ENCODE peak calls at places on chromosomes 11 and 22, in nine cellular contexts. H is astrocyte of the spinal cord, B is mucosa of descending colon, F is kidney, C is brain microvascular endothelial cell, D is upper lobe of right lung, G is lung, Y is HFF-Myc, J is psoas muscle. E is an unnamed sample.

GRCh38 chr22:40401532-40401931 is 31.1 kb downstream of the SGSM3 start:
- DNase-seq in H (no peak), B (no peak), F (no peak), C (no peak), D (no peak), G (no peak), Y (no peak), J (no peak), E (peak)

GRCh38 chr22:22591348-22592299 is 32.6 kb upstream of the PRAME start:
- DNase-seq in H (no peak), B (no peak), F (no peak), C (no peak), D (no peak), G (no peak), Y (no peak), J (no peak), E (no peak)

GRCh38 chr11:70670684-70671034 is 272.3 kb downstream of the CTTN start:
- DNase-seq in H (no peak), B (no peak), F (no peak), C (no peak), D (no peak), G (no peak), Y (no peak), J (no peak), E (no peak)

GRCh38 chr11:73388241-73389133 is 12.3 kb downstream of the RELT start:
- DNase-seq in H (no peak), B (no peak), F (peak), C (no peak), D (no peak), G (peak), Y (no peak), J (peak), E (no peak)

GRCh38 chr11:46719048-46719542 is at the start of gene F2:
- DNase-seq in H (no peak), B (no peak), F (no peak), C (no peak), D (no peak), G (no peak), Y (no peak), J (no peak), E (no peak)

GRCh38 chr11:43579171-43579918 is 101.2 kb upstream of the HSD17B12 start:
- DNase-seq in H (peak), B (no peak), F (peak), C (no peak), D (no peak), G (no peak), Y (no peak), J (no peak), E (no peak)

GRCh38 chr11:106077609-106078517 is at the start of gene AASDHPPT:
- DNase-seq in H (peak), B (no peak), F (no peak), C (peak), D (no peak), G (no peak), Y (no peak), J (no peak), E (no peak)

GRCh38 chr11:112999518-112999917 is 38.3 kb downstream of the NCAM1 start:
- DNase-seq in H (no peak), B (no peak), F (no peak), C (no peak), D (no peak), G (no peak), Y (no peak), J (no peak), E (no peak)

GRCh38 chr11:130124096-130124495 is 35.5 kb upstream of the ST14 start:
- DNase-seq in H (peak), B (no peak), F (peak), C (peak), D (peak), G (peak), Y (peak), J (peak), E (no peak)

GRCh38 chr22:38415561-38416321 is 39.3 kb downstream of the KCNJ4 start:
- DNase-seq in H (no peak), B (peak), F (peak), C (no peak), D (peak), G (no peak), Y (no peak), J (no peak), E (no peak)

DNA sequence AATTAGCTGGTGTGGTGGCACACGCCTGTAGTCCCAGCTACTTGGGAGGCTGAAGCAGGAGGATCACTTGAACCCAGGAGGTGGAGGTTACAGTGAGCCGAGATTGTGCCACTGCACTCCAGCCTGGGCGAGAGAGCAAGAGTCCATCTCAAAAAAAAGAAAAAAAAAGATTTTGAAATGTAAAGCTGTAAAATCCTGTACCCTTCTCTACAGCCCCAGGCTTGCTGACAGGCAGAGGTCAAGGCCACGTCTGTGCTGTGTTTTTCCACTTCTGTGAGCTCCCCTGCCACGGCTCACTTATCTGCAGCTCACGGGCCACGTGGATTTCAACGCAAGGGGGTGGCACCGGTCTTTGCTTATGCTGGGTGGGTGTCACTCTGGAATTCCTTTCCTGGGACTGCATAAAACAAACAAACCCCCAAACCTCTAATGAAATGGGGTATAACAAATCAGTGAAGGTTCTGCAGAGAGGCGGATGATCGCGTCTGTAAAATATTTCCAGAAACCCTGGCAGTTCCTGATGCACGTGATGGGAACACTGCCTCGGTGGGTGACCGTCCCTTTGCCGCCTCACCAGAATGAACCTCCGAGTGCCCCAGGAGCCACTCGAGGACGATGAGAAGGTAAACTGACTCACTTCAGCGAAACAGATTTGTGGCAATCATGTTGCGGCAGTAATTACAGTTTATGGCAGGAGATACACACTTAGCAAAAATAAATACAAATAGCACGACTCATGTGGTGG is 44.0 kb upstream of the ATXN10 start:
- DNase-seq in H (no peak), B (no peak), F (no peak), C (no peak), D (peak), G (no peak), Y (no peak), J (no peak), E (no peak)
- TF ChIP-seq CTCF in H (no peak), B (no peak), F (no peak), C (no peak), D (no peak), G (no peak), Y (no peak), J (no peak), E (no peak)

GRCh38 chr11:111936045-111936400 is 1.1 kb upstream of the DIXDC1 start:
- DNase-seq in H (peak), B (no peak), F (no peak), C (no peak), D (no peak), G (no peak), Y (no peak), J (no peak), E (no peak)
- H3K4me3 ChIP-seq in H (peak), B (no peak), F (no peak), C (no peak), D (peak), G (no peak), Y (peak), J (peak), E (no peak)

GRCh38 chr11:64358536-64358906 is 441 bp upstream of the RPS6KA4 start:
- DNase-seq in H (no peak), B (no peak), F (peak), C (no peak), D (no peak), G (no peak), Y (no peak), J (no peak), E (no peak)

GRCh38 chr11:64355078-64355940 is 3.7 kb upstream of the RPS6KA4 start:
- DNase-seq in H (peak), B (peak), F (peak), C (peak), D (peak), G (peak), Y (peak), J (peak), E (peak)

GRCh38 chr11:64357446-64357845 is 1.5 kb upstream of the RPS6KA4 start:
- DNase-seq in H (no peak), B (peak), F (no peak), C (no peak), D (no peak), G (no peak), Y (no peak), J (no peak), E (no peak)

GRCh38 chr11:64357904-64358535 is 942 bp upstream of the RPS6KA4 start:
- DNase-seq in H (no peak), B (peak), F (peak), C (no peak), D (no peak), G (no peak), Y (no peak), J (no peak), E (peak)

DNA sequence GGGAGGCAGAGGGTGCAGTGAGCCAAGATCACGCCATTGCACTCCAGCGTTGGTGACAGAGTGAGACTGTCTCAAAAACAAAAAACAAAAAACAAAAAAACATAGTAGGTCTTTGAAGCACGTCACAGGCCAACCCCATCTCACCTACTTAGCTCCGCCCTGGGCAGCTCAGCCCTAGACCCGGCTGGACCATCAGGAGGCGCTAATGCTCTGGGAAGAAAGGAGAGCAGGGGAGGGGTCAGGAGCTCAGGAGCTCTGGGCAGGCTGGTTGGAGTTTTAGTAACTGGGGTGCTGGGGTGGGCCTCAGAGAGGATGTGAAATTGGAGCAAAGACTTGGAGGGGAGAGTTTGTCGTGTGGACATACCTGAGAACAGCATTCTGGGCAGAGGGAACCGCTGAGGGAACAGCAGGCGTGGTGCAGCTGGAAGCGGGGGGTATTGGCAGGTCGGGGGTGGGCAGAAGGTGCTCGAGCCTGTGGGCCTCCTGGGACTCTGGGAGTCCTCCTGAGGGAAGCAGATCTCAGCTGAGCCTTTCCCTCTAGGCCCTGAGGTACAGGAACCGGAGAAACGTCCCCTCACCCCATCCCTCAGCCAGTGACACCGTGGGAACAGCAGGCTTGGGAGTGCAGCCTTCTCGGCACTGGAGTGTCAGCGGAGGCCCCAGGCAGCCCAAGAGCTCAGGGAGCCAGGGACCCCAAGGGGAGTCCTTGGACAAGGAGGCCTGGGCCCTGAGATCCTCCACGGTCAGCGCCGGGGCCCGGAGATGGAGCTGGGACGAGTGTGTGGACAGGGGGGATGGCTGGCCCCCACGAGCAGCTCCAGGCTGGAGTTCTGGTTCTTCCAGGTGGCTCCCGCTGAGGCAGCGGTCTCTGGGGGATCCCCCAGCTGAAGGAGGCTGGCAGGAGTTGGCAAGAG is 2.2 kb upstream of the RPS6KA4 start:
- DNase-seq in H (peak), B (peak), F (peak), C (no peak), D (peak), G (no peak), Y (no peak), J (no peak), E (no peak)
- TF ChIP-seq CTCF in H (peak), B (no peak), F (no peak), C (peak), D (peak), G (no peak), Y (peak), J (no peak), E (no peak)

GRCh38 chr22:25212337-25212736 is 7.1 kb upstream of the CRYBB2 start:
- DNase-seq in H (no peak), B (no peak), F (no peak), C (no peak), D (no peak), G (no peak), Y (no peak), J (no peak), E (no peak)

GRCh38 chr22:25208743-25209505 is 9.3 kb downstream of the CRYBB3 start:
- DNase-seq in H (no peak), B (no peak), F (no peak), C (no peak), D (no peak), G (no peak), Y (no peak), J (no peak), E (no peak)

GRCh38 chr22:25213221-25213620 is 6.2 kb upstream of the CRYBB2 start:
- DNase-seq in H (no peak), B (no peak), F (no peak), C (no peak), D (peak), G (no peak), Y (no peak), J (no peak), E (no peak)

GRCh38 chr22:25208328-25208727 is 8.7 kb downstream of the CRYBB3 start:
- DNase-seq in H (no peak), B (no peak), F (no peak), C (no peak), D (no peak), G (no peak), Y (no peak), J (no peak), E (no peak)

DNA sequence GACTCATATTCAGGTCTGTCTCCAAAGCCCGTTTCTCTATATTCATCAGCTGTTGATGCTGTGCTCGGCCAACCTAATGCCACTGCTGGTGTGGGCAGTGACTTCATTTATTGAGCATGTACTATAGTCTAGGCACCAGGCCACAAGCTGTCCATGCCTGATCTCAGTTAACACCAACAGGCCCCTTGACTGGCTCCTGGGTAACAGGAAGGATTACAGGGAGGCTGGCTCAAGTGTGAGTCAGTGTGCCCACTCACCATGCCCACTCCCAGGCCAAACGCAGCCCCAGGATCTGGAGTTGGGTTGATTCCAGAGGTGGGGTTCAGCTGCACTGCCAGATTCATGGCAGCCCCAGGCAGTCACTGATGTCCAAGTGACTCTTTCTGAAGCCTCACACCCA is 8.6 kb upstream of the CRYBB2 start:
- DNase-seq in H (no peak), B (no peak), F (no peak), C (no peak), D (no peak), G (no peak), Y (no peak), J (no peak), E (no peak)
- H3K4me3 ChIP-seq in H (no peak), B (no peak), F (no peak), C (no peak), D (no peak), G (no peak), Y (no peak), J (no peak), E (no peak)

GRCh38 chr11:119018074-119018938 is at the start of the genes RPS25 and TRAPPC4:
- DNase-seq in H (peak), B (peak), F (peak), C (peak), D (peak), G (peak), Y (peak), J (peak), E (peak)
- TF ChIP-seq CTCF in H (no peak), B (no peak), F (no peak), C (no peak), D (no peak), G (no peak), Y (no peak), J (no peak), E (no peak)

DNA sequence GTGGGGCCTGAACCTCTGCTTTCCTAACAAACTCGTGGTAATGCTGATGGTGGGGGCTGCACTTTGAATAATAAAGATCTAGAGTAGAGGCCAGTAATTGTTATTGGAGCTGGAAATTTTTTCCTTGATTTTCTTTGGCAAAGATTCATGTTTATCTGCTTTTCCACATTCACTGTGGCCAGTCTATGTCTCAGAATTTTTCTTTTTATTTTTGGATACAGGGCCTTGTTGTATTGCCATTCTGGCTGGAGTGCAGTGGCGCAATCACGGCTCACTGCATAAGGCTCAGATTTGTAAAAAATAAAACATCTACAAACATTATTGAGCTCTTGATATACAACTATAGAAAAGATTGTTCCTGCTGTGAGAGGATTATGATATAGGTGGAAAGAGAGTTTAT is 1.6 kb downstream of the TMEM135 start:
- DNase-seq in H (peak), B (no peak), F (no peak), C (no peak), D (no peak), G (no peak), Y (no peak), J (no peak), E (no peak)
- H3K4me3 ChIP-seq in H (peak), B (no peak), F (peak), C (peak), D (peak), G (no peak), Y (peak), J (peak), E (no peak)

DNA sequence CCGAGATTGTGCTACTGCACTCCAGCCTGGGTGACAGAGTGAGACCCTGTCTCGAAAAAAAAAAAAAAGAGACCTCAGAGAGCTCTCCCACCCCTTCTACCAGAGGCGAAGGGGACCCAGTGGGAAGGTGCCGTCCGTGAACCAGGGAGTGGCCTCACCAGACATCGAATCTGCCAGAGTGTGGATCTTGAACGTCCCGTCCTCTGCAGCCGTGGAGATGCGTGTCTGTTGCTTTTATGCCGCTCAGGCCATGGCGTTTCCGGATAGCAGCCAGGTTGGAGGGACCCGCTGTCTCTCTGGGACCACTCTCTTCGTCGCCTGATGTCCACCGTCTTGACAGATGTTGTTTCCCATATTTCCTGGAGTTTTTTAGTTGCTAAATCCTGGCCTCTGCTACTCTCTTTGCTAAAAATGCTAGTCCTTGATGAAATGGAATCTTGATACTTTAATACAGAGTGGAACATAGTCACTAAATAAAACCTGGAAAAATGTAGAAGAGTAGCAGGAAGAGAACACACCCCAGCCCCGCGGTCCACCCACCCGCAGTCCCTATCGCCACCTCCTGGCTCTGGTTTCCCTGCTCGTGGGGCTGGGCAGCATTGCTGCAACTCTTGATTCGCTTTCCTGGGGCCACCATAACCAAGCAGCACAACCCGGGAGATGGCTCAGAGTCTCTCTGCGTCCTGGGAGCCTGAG is 12.0 kb upstream of the MUC6 start:
- DNase-seq in H (no peak), B (peak), F (peak), C (no peak), D (peak), G (no peak), Y (no peak), J (peak), E (no peak)
- TF ChIP-seq CTCF in H (no peak), B (no peak), F (no peak), C (no peak), D (no peak), G (no peak), Y (no peak), J (no peak), E (no peak)

DNA sequence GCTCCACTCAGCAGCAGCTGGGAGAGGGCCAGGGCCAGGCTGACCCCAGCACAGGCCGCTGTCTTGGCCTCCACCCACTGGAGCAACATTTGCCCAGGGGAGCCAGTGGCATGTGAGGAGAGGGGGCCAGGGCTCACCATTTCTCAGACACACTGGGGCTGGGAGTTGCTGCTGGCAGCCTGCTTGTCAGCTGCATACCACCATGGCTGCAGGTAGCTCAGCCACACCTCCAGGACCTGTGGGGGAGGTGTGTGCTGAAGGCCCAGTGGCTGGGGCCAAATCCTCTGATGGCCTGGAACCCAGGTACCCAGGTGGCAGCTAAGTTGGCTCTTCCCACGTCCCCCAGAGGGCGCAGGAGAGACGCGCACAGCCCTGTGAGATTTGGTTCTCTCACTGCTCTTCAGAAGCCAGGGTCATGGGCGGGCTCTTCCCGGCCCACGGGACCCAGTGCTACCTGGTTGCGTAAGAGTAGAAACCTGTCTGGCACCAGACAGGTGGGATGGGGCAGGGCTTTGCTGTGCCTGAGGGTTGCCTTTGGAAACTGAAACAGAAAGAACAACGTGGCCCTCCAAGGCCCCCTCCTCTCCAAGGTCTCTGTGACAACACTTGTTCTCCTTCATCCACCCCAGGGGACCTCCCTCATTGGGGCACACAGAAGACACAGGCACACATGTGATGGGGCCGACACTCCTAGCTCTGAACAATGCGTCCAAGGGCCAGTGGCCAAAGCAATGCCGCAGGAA is 98.8 kb downstream of the MED15 start:
- DNase-seq in H (peak), B (peak), F (peak), C (peak), D (peak), G (peak), Y (no peak), J (no peak), E (peak)
- H3K4me3 ChIP-seq in H (no peak), B (no peak), F (no peak), C (no peak), D (no peak), G (no peak), Y (no peak), J (no peak), E (no peak)